ENCODE peak calls at places on chromosomes 5 and 9, in four cellular contexts. One of them, this sample, is unnamed.
A peak's percentile ranks its signal among the peaks of the same experiment; 100 is the strongest.

GRCh38 chr5:162068412-162068811 is 839 bp downstream of the GABRG2 start:
- DNase-seq in foreskin fibroblast: no peak
- DNase-seq in tibial artery: no peak
- DNase-seq in PC-3: peak; percentile 65
- DNase-seq in this sample: no peak

GRCh38 chr5:1550287-1551076 is 26.7 kb upstream of the LPCAT1 start:
- DNase-seq in foreskin fibroblast: no peak
- DNase-seq in tibial artery: no peak
- DNase-seq in PC-3: no peak
- DNase-seq in this sample: no peak

GRCh38 chr9:125189011-125189360 is 617 bp downstream of the PPP6C start:
- DNase-seq in foreskin fibroblast: no peak
- DNase-seq in tibial artery: no peak
- DNase-seq in PC-3: no peak
- DNase-seq in this sample: no peak

GRCh38 chr9:23586906-23587305 is 239.1 kb downstream of the ELAVL2 start:
- DNase-seq in foreskin fibroblast: no peak
- DNase-seq in tibial artery: no peak
- DNase-seq in PC-3: no peak
- DNase-seq in this sample: no peak

GRCh38 chr5:136738829-136739228 is 373.5 kb upstream of the TRPC7 start:
- DNase-seq in foreskin fibroblast: no peak
- DNase-seq in tibial artery: no peak
- DNase-seq in PC-3: no peak
- DNase-seq in this sample: no peak

GRCh38 chr9:79037338-79037737 is 534.4 kb upstream of the TLE4 start:
- DNase-seq in foreskin fibroblast: no peak
- DNase-seq in tibial artery: no peak
- DNase-seq in PC-3: no peak
- DNase-seq in this sample: no peak

GRCh38 chr5:43730832-43731342 is 127.9 kb downstream of the NNT start:
- DNase-seq in foreskin fibroblast: no peak
- DNase-seq in tibial artery: no peak
- DNase-seq in PC-3: no peak
- DNase-seq in this sample: no peak

GRCh38 chr5:10507575-10508024 is 56.3 kb upstream of the ANKRD33B start:
- DNase-seq in foreskin fibroblast: peak; percentile 45
- DNase-seq in tibial artery: no peak
- DNase-seq in PC-3: peak; percentile 78
- DNase-seq in this sample: no peak

GRCh38 chr5:76851713-76852369 is 2.0 kb downstream of the S100Z start:
- DNase-seq in foreskin fibroblast: no peak
- DNase-seq in tibial artery: peak; percentile 37
- DNase-seq in PC-3: no peak
- DNase-seq in this sample: no peak

GRCh38 chr5:33330416-33330815 is 110.3 kb upstream of the TARS1 start:
- DNase-seq in foreskin fibroblast: no peak
- DNase-seq in tibial artery: no peak
- DNase-seq in PC-3: no peak
- DNase-seq in this sample: no peak

DNA sequence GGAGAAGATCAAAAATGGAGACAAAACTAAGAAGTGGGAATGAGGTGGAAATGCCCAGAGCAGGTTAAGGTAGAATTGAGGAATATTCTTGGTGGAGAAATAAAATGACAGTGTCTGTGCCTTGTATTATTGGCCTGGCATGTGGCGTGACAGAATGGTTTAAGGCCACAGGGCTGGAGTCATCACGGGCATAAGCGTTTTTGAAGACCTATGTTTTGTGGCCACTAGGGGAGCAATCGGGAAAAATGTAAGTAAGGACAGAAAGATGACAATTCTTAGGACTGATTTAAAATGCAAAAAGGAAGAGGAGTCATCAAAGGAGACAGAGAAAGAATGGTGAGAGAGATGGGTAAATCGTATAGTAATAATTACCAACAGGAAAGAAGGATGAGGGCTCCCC is 72.2 kb upstream of the EPB41L4A start:
- DNase-seq in foreskin fibroblast: no peak
- DNase-seq in tibial artery: no peak
- DNase-seq in PC-3: peak; percentile 35
- DNase-seq in this sample: no peak
- TF ChIP-seq CTCF in foreskin fibroblast: peak; percentile 32
- TF ChIP-seq CTCF in tibial artery: no peak
- TF ChIP-seq CTCF in PC-3: peak; percentile 63
- TF ChIP-seq CTCF in this sample: no peak

GRCh38 chr5:173396311-173396993 is 68.2 kb upstream of the STC2 start:
- DNase-seq in foreskin fibroblast: no peak
- DNase-seq in tibial artery: no peak
- DNase-seq in PC-3: no peak
- DNase-seq in this sample: no peak
- TF ChIP-seq CTCF in foreskin fibroblast: no peak
- TF ChIP-seq CTCF in tibial artery: no peak
- TF ChIP-seq CTCF in PC-3: peak; percentile 41
- TF ChIP-seq CTCF in this sample: no peak

GRCh38 chr5:78268361-78268760 is 26.1 kb downstream of the AP3B1 start:
- DNase-seq in foreskin fibroblast: no peak
- DNase-seq in tibial artery: no peak
- DNase-seq in PC-3: no peak
- DNase-seq in this sample: no peak

GRCh38 chr5:78271766-78272165 is 22.7 kb downstream of the AP3B1 start:
- DNase-seq in foreskin fibroblast: no peak
- DNase-seq in tibial artery: no peak
- DNase-seq in PC-3: no peak
- DNase-seq in this sample: no peak

GRCh38 chr5:78273436-78273835 is 21.1 kb downstream of the AP3B1 start:
- DNase-seq in foreskin fibroblast: no peak
- DNase-seq in tibial artery: no peak
- DNase-seq in PC-3: no peak
- DNase-seq in this sample: no peak

GRCh38 chr5:78265163-78265562 is 29.3 kb downstream of the AP3B1 start:
- DNase-seq in foreskin fibroblast: no peak
- DNase-seq in tibial artery: no peak
- DNase-seq in PC-3: no peak
- DNase-seq in this sample: no peak

GRCh38 chr5:78269088-78269703 is 25.3 kb downstream of the AP3B1 start:
- DNase-seq in foreskin fibroblast: no peak
- DNase-seq in tibial artery: no peak
- DNase-seq in PC-3: peak; percentile 34
- DNase-seq in this sample: no peak
- TF ChIP-seq CTCF in foreskin fibroblast: no peak
- TF ChIP-seq CTCF in tibial artery: peak; percentile 39
- TF ChIP-seq CTCF in PC-3: peak; percentile 57
- TF ChIP-seq CTCF in this sample: peak; percentile 41

GRCh38 chr9:124038790-124039633 is 27.4 kb downstream of the LHX2 start:
- DNase-seq in foreskin fibroblast: no peak
- DNase-seq in tibial artery: no peak
- DNase-seq in PC-3: no peak
- DNase-seq in this sample: no peak
- TF ChIP-seq CTCF in foreskin fibroblast: peak; percentile 9
- TF ChIP-seq CTCF in tibial artery: no peak
- TF ChIP-seq CTCF in PC-3: no peak
- TF ChIP-seq CTCF in this sample: no peak

GRCh38 chr9:89425921-89426388 is 72.0 kb downstream of the SEMA4D start:
- DNase-seq in foreskin fibroblast: no peak
- DNase-seq in tibial artery: no peak
- DNase-seq in PC-3: no peak
- DNase-seq in this sample: no peak

GRCh38 chr9:89428901-89429890 is 68.7 kb downstream of the SEMA4D start:
- DNase-seq in foreskin fibroblast: no peak
- DNase-seq in tibial artery: no peak
- DNase-seq in PC-3: no peak
- DNase-seq in this sample: no peak

GRCh38 chr9:89428222-89428761 is 69.6 kb downstream of the SEMA4D start:
- DNase-seq in foreskin fibroblast: no peak
- DNase-seq in tibial artery: no peak
- DNase-seq in PC-3: no peak
- DNase-seq in this sample: no peak

GRCh38 chr9:89426389-89426961 is 71.4 kb downstream of the SEMA4D start:
- DNase-seq in foreskin fibroblast: no peak
- DNase-seq in tibial artery: no peak
- DNase-seq in PC-3: no peak
- DNase-seq in this sample: no peak

GRCh38 chr9:89427621-89428221 is 70.2 kb downstream of the SEMA4D start:
- DNase-seq in foreskin fibroblast: no peak
- DNase-seq in tibial artery: no peak
- DNase-seq in PC-3: peak; percentile 42
- DNase-seq in this sample: no peak
- TF ChIP-seq CTCF in foreskin fibroblast: no peak
- TF ChIP-seq CTCF in tibial artery: no peak
- TF ChIP-seq CTCF in PC-3: no peak
- TF ChIP-seq CTCF in this sample: no peak

GRCh38 chr9:130896233-130897012 is at the start of gene QRFP:
- DNase-seq in foreskin fibroblast: no peak
- DNase-seq in tibial artery: no peak
- DNase-seq in PC-3: peak; percentile 7
- DNase-seq in this sample: no peak
- TF ChIP-seq CTCF in foreskin fibroblast: no peak
- TF ChIP-seq CTCF in tibial artery: no peak
- TF ChIP-seq CTCF in PC-3: no peak
- TF ChIP-seq CTCF in this sample: no peak

DNA sequence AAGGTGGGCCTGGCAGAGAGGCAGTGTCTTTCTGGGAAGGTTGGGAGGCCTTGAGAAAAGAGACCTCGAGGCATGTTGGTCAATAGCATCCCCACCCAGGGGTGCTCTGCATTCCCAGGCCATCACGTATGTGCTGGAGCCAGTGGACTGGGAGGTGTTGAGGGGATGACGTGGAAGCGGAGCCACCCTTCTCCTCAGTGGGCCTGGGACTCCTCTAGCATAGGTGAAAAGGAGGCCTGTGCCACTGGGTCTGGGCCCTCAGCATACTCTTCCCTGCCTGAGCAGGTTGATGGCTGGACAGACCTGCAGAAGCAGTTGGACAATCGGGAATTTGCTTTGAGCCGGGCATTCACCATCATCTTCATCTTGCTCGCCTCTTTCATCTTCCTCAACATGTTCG is 25.5 kb downstream of the PITX1 start:
- DNase-seq in foreskin fibroblast: no peak
- DNase-seq in tibial artery: no peak
- DNase-seq in PC-3: no peak
- DNase-seq in this sample: peak; percentile 7
- TF ChIP-seq CTCF in foreskin fibroblast: no peak
- TF ChIP-seq CTCF in tibial artery: no peak
- TF ChIP-seq CTCF in PC-3: no peak
- TF ChIP-seq CTCF in this sample: no peak

GRCh38 chr5:15321771-15322170 is 178.2 kb upstream of the FBXL7 start:
- DNase-seq in foreskin fibroblast: no peak
- DNase-seq in tibial artery: no peak
- DNase-seq in PC-3: no peak
- DNase-seq in this sample: no peak

GRCh38 chr5:15322426-15322825 is 177.6 kb upstream of the FBXL7 start:
- DNase-seq in foreskin fibroblast: no peak
- DNase-seq in tibial artery: no peak
- DNase-seq in PC-3: no peak
- DNase-seq in this sample: no peak

GRCh38 chr5:15326471-15326870 is 173.5 kb upstream of the FBXL7 start:
- DNase-seq in foreskin fibroblast: no peak
- DNase-seq in tibial artery: no peak
- DNase-seq in PC-3: no peak
- DNase-seq in this sample: no peak

GRCh38 chr5:15320896-15321295 is 179.1 kb upstream of the FBXL7 start:
- DNase-seq in foreskin fibroblast: no peak
- DNase-seq in tibial artery: no peak
- DNase-seq in PC-3: no peak
- DNase-seq in this sample: no peak
- TF ChIP-seq CTCF in foreskin fibroblast: no peak
- TF ChIP-seq CTCF in tibial artery: no peak
- TF ChIP-seq CTCF in PC-3: no peak
- TF ChIP-seq CTCF in this sample: no peak

GRCh38 chr5:80655231-80655784 is 525 bp upstream of the DHFR start:
- DNase-seq in foreskin fibroblast: no peak
- DNase-seq in tibial artery: no peak
- DNase-seq in PC-3: peak; percentile 22
- DNase-seq in this sample: no peak

GRCh38 chr5:80654054-80654390 is 430 bp upstream of the MSH3 start:
- DNase-seq in foreskin fibroblast: no peak
- DNase-seq in tibial artery: no peak
- DNase-seq in PC-3: peak; percentile 4
- DNase-seq in this sample: no peak

GRCh38 chr5:80659111-80659510 is 4.3 kb upstream of the DHFR start:
- DNase-seq in foreskin fibroblast: peak; percentile 34
- DNase-seq in tibial artery: no peak
- DNase-seq in PC-3: no peak
- DNase-seq in this sample: no peak

GRCh38 chr5:80654391-80655230 is at the start of the genes DHFR and MSH3:
- DNase-seq in foreskin fibroblast: peak; percentile 90
- DNase-seq in tibial artery: peak; percentile 84
- DNase-seq in PC-3: peak; percentile 88
- DNase-seq in this sample: peak; percentile 55

DNA sequence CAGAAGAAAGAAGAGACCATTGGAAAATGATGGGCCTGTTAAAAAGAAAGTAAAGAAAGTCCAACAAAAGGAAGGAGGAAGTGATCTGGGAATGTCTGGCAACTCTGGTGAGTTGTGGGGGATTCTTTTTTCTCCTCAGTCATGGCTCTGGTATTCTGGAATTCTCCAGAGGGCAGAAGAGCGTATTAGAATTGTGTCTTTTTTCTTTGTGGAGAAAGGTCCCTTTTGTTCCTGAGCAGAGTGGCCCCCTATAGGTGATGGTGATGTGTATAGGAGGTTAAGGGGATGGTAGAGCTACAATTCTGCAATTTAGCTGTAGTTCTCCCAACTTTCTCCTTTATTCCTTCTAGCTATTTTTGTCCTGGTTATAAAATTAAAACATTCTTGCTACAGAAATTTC is 1.6 kb upstream of the DHFR start:
- DNase-seq in foreskin fibroblast: no peak
- DNase-seq in tibial artery: no peak
- DNase-seq in PC-3: no peak
- DNase-seq in this sample: no peak
- TF ChIP-seq CTCF in foreskin fibroblast: no peak
- TF ChIP-seq CTCF in tibial artery: no peak
- TF ChIP-seq CTCF in PC-3: peak; percentile 26
- TF ChIP-seq CTCF in this sample: no peak

DNA sequence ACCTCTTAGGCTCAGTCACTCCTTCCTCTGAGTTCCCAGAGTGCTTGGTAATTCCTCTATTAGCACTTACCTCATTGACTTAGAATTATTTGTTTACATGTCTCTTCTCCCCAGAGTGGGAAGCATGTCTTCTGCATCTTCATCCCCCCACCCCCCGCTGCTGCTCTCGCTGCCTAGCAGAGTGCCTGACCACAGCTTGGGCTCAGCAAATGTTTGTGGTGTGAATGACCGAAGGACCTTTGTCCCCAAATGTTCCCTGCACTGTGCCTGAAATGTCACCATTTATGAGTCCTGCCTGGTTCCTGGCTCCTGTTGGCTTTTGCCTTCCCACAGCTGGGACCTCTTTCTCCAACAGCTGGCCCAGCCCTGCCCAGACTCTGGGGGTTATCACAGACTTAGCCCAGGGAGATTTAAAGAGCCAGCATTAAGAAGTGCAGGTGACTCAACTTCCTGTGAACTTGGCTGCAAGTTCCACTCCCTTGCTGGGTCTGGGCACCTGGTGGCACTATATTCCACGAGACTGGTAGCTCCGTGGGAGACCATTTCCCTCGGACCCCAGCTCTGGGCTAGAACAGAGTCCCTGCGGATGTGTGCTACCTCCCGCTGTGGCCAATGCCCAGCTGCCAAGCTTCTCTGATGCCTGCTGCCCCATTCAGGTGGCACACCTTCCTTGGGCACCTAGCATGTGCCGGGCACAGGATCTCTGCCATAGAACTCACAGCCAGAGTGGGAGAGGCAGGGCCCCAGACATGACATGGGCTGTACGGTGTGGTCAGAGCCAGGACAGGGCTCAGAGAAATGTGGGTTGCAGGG is 1.8 kb upstream of the HMCN2 start:
- DNase-seq in foreskin fibroblast: no peak
- DNase-seq in tibial artery: peak; percentile 19
- DNase-seq in PC-3: peak; percentile 42
- DNase-seq in this sample: peak; percentile 8
- TF ChIP-seq CTCF in foreskin fibroblast: no peak
- TF ChIP-seq CTCF in tibial artery: no peak
- TF ChIP-seq CTCF in PC-3: peak; percentile 47
- TF ChIP-seq CTCF in this sample: no peak

This sample was measured in D721Med.